ENCODE peak calls at places on chromosomes 7 and 10, in seven cellular contexts. I is activated naive CD8-positive, alpha-beta T cell treated with anti-CD3 and anti-CD28 coated beads for 36 hours; M is CD8-positive, alpha-beta T cell; Z is head of caudate nucleus; G is OCI-M1; F is effector CD4-positive, alpha-beta T cell; L is ELR. P is an unnamed sample.

GRCh38 chr7:120554960-120555571 is 282.1 kb downstream of the KCND2 start:
- DNase-seq in I (no peak), M (no peak), Z (no peak), G (peak; percentile 69), F (no peak), L (peak; percentile 52), P (peak; percentile 80)

GRCh38 chr7:69502358-69502757 is 95.9 kb upstream of the AUTS2 start:
- DNase-seq in I (no peak), M (no peak), Z (no peak), G (no peak), F (no peak), L (no peak), P (no peak)

GRCh38 chr7:30656611-30657010 is 25.6 kb downstream of the CRHR2 start:
- DNase-seq in I (no peak), M (no peak), Z (peak; percentile 22), G (no peak), F (no peak), L (no peak), P (no peak)

GRCh38 chr7:98362517-98362916 is 38.4 kb downstream of the BAIAP2L1 start:
- DNase-seq in I (no peak), M (no peak), Z (no peak), G (no peak), F (no peak), L (no peak), P (no peak)

GRCh38 chr10:13001041-13001886 is at the start of gene CCDC3:
- DNase-seq in I (peak; percentile 35), M (no peak), Z (no peak), G (no peak), F (no peak), L (no peak), P (no peak)

GRCh38 chr10:104040382-104040781 is 45.3 kb downstream of the COL17A1 start:
- DNase-seq in I (no peak), M (no peak), Z (no peak), G (no peak), F (no peak), L (no peak), P (no peak)

GRCh38 chr7:156889089-156889488 is 3.9 kb downstream of the LMBR1 start:
- DNase-seq in I (no peak), M (no peak), Z (no peak), G (peak; percentile 57), F (no peak), L (no peak), P (peak; percentile 62)

GRCh38 chr7:7761974-7762769 is 43.8 kb upstream of the RPA3 start:
- DNase-seq in I (peak; percentile 9), M (no peak), Z (no peak), G (peak; percentile 82), F (no peak), L (peak; percentile 72), P (peak; percentile 78)

GRCh38 chr10:100826983-100827818 is 81.8 kb downstream of the PAX2 start:
- DNase-seq in I (peak; percentile 28), M (no peak), Z (no peak), G (peak; percentile 56), F (no peak), L (no peak), P (no peak)

GRCh38 chr10:8403711-8404371 is 349.4 kb downstream of the GATA3 start:
- DNase-seq in I (no peak), M (no peak), Z (no peak), G (peak; percentile 15), F (no peak), L (no peak), P (no peak)

GRCh38 chr7:55733584-55733983 is 129.0 kb downstream of the SEPTIN14 start:
- DNase-seq in I (no peak), M (no peak), Z (no peak), G (no peak), F (no peak), L (no peak), P (peak; percentile 18)

GRCh38 chr7:157607218-157607617 is 270.4 kb downstream of the DNAJB6 start:
- DNase-seq in I (no peak), M (no peak), Z (no peak), G (no peak), F (no peak), L (no peak), P (no peak)

GRCh38 chr7:18081617-18082016 is 54.0 kb upstream of the PRPS1L1 start:
- DNase-seq in I (no peak), M (no peak), Z (no peak), G (no peak), F (no peak), L (no peak), P (peak; percentile 1)

GRCh38 chr7:127256326-127256725 is 3.6 kb upstream of the GRM8 start:
- DNase-seq in I (no peak), M (no peak), Z (no peak), G (no peak), F (no peak), L (no peak), P (no peak)

GRCh38 chr10:29630205-29631048 is 4.3 kb downstream of the SVIL start:
- DNase-seq in I (no peak), M (no peak), Z (no peak), G (no peak), F (no peak), L (no peak), P (no peak)

GRCh38 chr10:21208666-21209316 is 311.7 kb upstream of the NEBL start:
- DNase-seq in I (no peak), M (no peak), Z (no peak), G (peak; percentile 33), F (no peak), L (no peak), P (peak; percentile 39)

GRCh38 chr7:47402941-47403340 is 179.0 kb downstream of the TNS3 start:
- DNase-seq in I (no peak), M (no peak), Z (peak; percentile 29), G (no peak), F (no peak), L (no peak), P (no peak)

GRCh38 chr7:3138992-3139391 is 95.3 kb upstream of the CARD11 start:
- DNase-seq in I (no peak), M (no peak), Z (no peak), G (no peak), F (no peak), L (no peak), P (peak; percentile 34)

GRCh38 chr7:100483728-100484635 is at the start of gene NYAP1:
- DNase-seq in I (peak; percentile 43), M (no peak), Z (peak; percentile 64), G (peak; percentile 69), F (peak; percentile 40), L (peak; percentile 52), P (peak; percentile 50)